ENCODE peak calls at places on chromosomes 12 and 14, in seven cellular contexts. P, H, O, Z, U, T and R are unnamed samples.

GRCh38 chr14:59215353-59215752 is 26.9 kb downstream of the DAAM1 start:
- DNase-seq in T (peak; percentile 30), H (no peak), U (peak; percentile 77), O (no peak), P (no peak), Z (no peak), R (no peak)

GRCh38 chr12:11731042-11731357 is 81.5 kb downstream of the ETV6 start:
- DNase-seq in O (no peak), Z (no peak), P (no peak), U (no peak), T (no peak), H (no peak), R (no peak)

GRCh38 chr12:98698603-98699463 is 53.7 kb downstream of the APAF1 start:
- DNase-seq in O (peak; percentile 54), T (peak; percentile 58), U (peak; percentile 59), P (peak; percentile 61), Z (peak; percentile 37), H (peak; percentile 81), R (no peak)

GRCh38 chr14:29553427-29553826 is 374.2 kb downstream of the PRKD1 start:
- DNase-seq in P (no peak), H (no peak), Z (no peak), T (no peak), U (no peak), O (no peak), R (no peak)

GRCh38 chr14:96239759-96240158 is 16.3 kb upstream of the BDKRB1 start:
- DNase-seq in U (no peak), T (no peak), O (no peak), Z (no peak), H (no peak), P (no peak), R (no peak)

GRCh38 chr14:74875941-74876913 is at the start of gene PROX2:
- DNase-seq in Z (no peak), H (no peak), O (no peak), T (no peak), P (no peak), U (no peak), R (no peak)

GRCh38 chr14:67940894-67941455 is 121.4 kb downstream of the RAD51B start:
- DNase-seq in O (no peak), Z (peak; percentile 14), P (peak; percentile 61), T (no peak), U (peak; percentile 83), H (no peak), R (no peak)

GRCh38 chr14:23939607-23940326 is 13.8 kb upstream of the DHRS4 start:
- DNase-seq in T (no peak), H (peak; percentile 20), U (no peak), O (no peak), P (no peak), Z (no peak), R (no peak)

GRCh38 chr12:4858385-4858784 is 51.3 kb upstream of the KCNA1 start:
- DNase-seq in H (peak; percentile 65), P (no peak), T (peak; percentile 20), U (no peak), Z (peak; percentile 41), O (peak; percentile 58), R (peak; percentile 77)

GRCh38 chr14:102513899-102514772 is 4.6 kb upstream of the ANKRD9 start:
- DNase-seq in P (no peak), U (no peak), H (no peak), T (no peak), Z (no peak), O (no peak), R (no peak)

GRCh38 chr14:102517412-102518062 is 8.0 kb upstream of the ANKRD9 start:
- DNase-seq in T (peak; percentile 78), P (no peak), Z (no peak), H (no peak), O (peak; percentile 74), U (no peak), R (peak; percentile 60)

GRCh38 chr14:102516531-102517411 is 7.2 kb upstream of the ANKRD9 start:
- DNase-seq in O (peak; percentile 95), P (peak; percentile 53), H (peak; percentile 68), T (peak; percentile 82), Z (peak; percentile 62), U (no peak), R (peak; percentile 81)

GRCh38 chr14:102512713-102513373 is 3.3 kb upstream of the ANKRD9 start:
- DNase-seq in O (no peak), T (no peak), P (no peak), H (no peak), U (no peak), Z (no peak), R (no peak)

GRCh38 chr14:102514987-102515733 is 5.6 kb upstream of the ANKRD9 start:
- DNase-seq in T (no peak), P (no peak), H (no peak), U (no peak), O (no peak), Z (no peak), R (no peak)
- H4K8ac ChIP-seq in T (no peak overlapping the region), P (no peak overlapping the region), H (no peak overlapping the region), U (no peak overlapping the region), O (no peak overlapping the region), Z (no peak overlapping the region), R (no peak overlapping the region)

GRCh38 chr12:124745891-124746570 is 117.6 kb downstream of the SCARB1 start:
- DNase-seq in T (peak; percentile 77), Z (peak; percentile 84), O (peak; percentile 82), H (peak; percentile 97), P (peak; percentile 90), U (peak; percentile 81), R (peak; percentile 95)
- H4K8ac ChIP-seq in T (peak overlapping the region; percentile 46), Z (no peak overlapping the region), O (peak overlapping the region; percentile 77), H (no peak overlapping the region), P (peak overlapping the region; percentile 82), U (peak overlapping the region; percentile 85), R (no peak overlapping the region)

GRCh38 chr12:55043542-55043941 is 23.8 kb downstream of the NEUROD4 start:
- DNase-seq in U (no peak), O (no peak), H (no peak), Z (no peak), T (peak; percentile 12), P (no peak), R (no peak)
- H4K8ac ChIP-seq in U (no peak overlapping the region), O (no peak overlapping the region), H (no peak overlapping the region), Z (no peak overlapping the region), T (no peak overlapping the region), P (no peak overlapping the region), R (no peak overlapping the region)

GRCh38 chr14:55881577-55882241 is 236.5 kb upstream of the PELI2 start:
- DNase-seq in Z (no peak), H (peak; percentile 62), P (peak; percentile 43), U (peak; percentile 16), T (no peak), O (no peak), R (peak; percentile 69)
- H4K8ac ChIP-seq in Z (no peak overlapping the region), H (no peak overlapping the region), P (no peak overlapping the region), U (no peak overlapping the region), T (no peak overlapping the region), O (no peak overlapping the region), R (no peak overlapping the region)

GRCh38 chr12:105067511-105068031 is 16.7 kb downstream of the ALDH1L2 start:
- DNase-seq in U (peak; percentile 85), P (no peak), Z (no peak), H (no peak), O (no peak), T (no peak), R (no peak)

GRCh38 chr12:105076098-105076497 is 8.2 kb downstream of the ALDH1L2 start:
- DNase-seq in Z (no peak), H (no peak), P (peak; percentile 23), U (peak; percentile 71), T (no peak), O (no peak), R (no peak)

GRCh38 chr12:105072888-105073488 is 11.3 kb downstream of the ALDH1L2 start:
- DNase-seq in P (no peak), H (no peak), U (no peak), Z (no peak), O (no peak), T (no peak), R (no peak)

GRCh38 chr12:105069936-105070702 is 14.1 kb downstream of the ALDH1L2 start:
- DNase-seq in T (no peak), O (no peak), P (no peak), U (no peak), H (no peak), Z (no peak), R (no peak)

DNA sequence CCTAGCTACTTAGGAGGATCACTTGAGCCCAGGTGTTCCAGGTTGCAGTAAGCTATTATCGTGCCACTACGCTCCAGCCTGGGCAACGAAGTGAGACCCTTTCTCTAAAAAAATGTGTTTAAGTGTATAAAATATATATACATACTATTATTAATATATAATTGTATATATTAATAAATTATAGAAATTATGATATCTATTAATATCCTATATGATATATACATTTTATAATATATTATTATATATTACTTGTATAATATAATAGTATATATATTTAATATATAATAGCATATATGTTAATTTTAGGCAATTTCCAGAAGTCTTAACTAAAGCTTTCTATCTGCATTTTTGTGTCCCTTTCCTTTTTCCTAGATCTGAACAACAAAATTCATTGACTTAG is 12.3 kb downstream of the ALDH1L2 start:
- DNase-seq in U (no peak), H (no peak), Z (no peak), O (no peak), T (no peak), P (no peak), R (no peak)
- H4K8ac ChIP-seq in U (no peak overlapping the region), H (no peak overlapping the region), Z (no peak overlapping the region), O (no peak overlapping the region), T (no peak overlapping the region), P (no peak overlapping the region), R (no peak overlapping the region)

GRCh38 chr12:6978188-6978986 is 7.7 kb downstream of the EMG1 start:
- DNase-seq in H (no peak), T (no peak), Z (no peak), O (no peak), P (no peak), U (no peak), R (no peak)

GRCh38 chr12:6979021-6979420 is 8.3 kb downstream of the EMG1 start:
- DNase-seq in O (no peak), U (no peak), P (no peak), T (no peak), Z (no peak), H (no peak), R (no peak)

GRCh38 chr12:6977653-6978052 is 6.9 kb downstream of the EMG1 start:
- DNase-seq in T (no peak), Z (no peak), P (no peak), O (no peak), H (no peak), U (no peak), R (no peak)

GRCh38 chr12:6974180-6974579 is 3.5 kb downstream of the EMG1 start:
- DNase-seq in Z (no peak), O (no peak), T (no peak), H (no peak), U (no peak), P (no peak), R (no peak)

DNA sequence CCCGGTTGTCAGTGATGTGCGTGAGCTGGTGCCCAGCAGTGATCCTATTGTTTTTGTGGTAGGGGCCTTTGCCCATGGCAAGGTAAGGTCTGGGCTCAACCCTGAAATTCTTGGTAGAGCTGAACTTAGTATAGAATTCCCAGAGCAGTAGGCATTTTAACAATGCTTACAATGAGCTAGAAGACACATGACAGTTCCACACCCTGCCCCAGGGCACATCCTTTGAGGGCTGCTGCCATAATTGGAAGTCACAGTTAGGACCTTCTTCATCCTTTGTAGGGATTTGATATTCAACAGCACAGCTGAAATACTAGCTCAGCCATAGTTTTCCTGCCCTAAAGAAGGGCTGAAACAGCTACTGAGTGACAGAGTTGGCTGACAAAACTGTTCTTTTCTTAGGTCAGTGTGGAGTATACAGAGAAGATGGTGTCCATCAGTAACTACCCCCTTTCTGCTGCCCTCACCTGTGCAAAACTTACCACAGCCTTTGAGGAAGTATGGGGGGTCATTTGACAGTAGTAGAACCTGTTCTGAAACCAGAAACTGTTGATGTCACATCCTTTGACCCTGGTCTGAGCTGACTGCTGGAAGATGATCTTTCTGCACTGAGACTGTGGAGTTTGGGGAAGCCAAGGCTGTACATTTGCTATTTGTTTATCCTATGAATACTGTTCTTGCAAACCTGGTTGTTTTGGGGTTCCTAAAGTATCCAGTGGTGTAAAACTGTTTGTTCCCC is 4.8 kb downstream of the EMG1 start:
- DNase-seq in T (peak; percentile 57), P (no peak), H (no peak), O (no peak), Z (no peak), U (no peak), R (no peak)
- H4K8ac ChIP-seq in T (no peak overlapping the region), P (no peak overlapping the region), H (no peak overlapping the region), O (no peak overlapping the region), Z (no peak overlapping the region), U (no peak overlapping the region), R (no peak overlapping the region)